ENCODE peak calls at places on chromosomes 16 and 17, in ten cellular contexts. One of them, this sample, is unnamed.

GRCh38 chr16:87957296-87958069 is 6.2 kb downstream of the BANP start:
- DNase-seq in dorsolateral prefrontal cortex: no peak
- DNase-seq in fibroblast of mammary gland: no peak
- DNase-seq in tibial nerve: no peak
- DNase-seq in CD4-positive, alpha-beta T cell: no peak
- DNase-seq in endodermal cell: peak; percentile 39
- DNase-seq in ovary: no peak
- DNase-seq in GM13977: no peak
- DNase-seq in stomach: no peak
- DNase-seq in WTC11: no peak
- DNase-seq in this sample: no peak

GRCh38 chr17:79826210-79826680 is 13.0 kb downstream of the CBX4 start:
- DNase-seq in WTC11: no peak
- DNase-seq in stomach: no peak
- DNase-seq in GM13977: no peak
- DNase-seq in dorsolateral prefrontal cortex: no peak
- DNase-seq in ovary: no peak
- DNase-seq in fibroblast of mammary gland: no peak
- DNase-seq in endodermal cell: no peak
- DNase-seq in CD4-positive, alpha-beta T cell: no peak
- DNase-seq in tibial nerve: no peak
- DNase-seq in this sample: no peak

GRCh38 chr16:72992142-72992601 is 55.8 kb downstream of the ZFHX3 start:
- DNase-seq in tibial nerve: no peak
- DNase-seq in ovary: no peak
- DNase-seq in CD4-positive, alpha-beta T cell: no peak
- DNase-seq in GM13977: no peak
- DNase-seq in stomach: no peak
- DNase-seq in endodermal cell: peak; percentile 82
- DNase-seq in dorsolateral prefrontal cortex: no peak
- DNase-seq in fibroblast of mammary gland: no peak
- DNase-seq in WTC11: peak; percentile 40
- DNase-seq in this sample: no peak

GRCh38 chr17:7756968-7757367 is 39.4 kb downstream of the DNAH2 start:
- DNase-seq in dorsolateral prefrontal cortex: no peak
- DNase-seq in fibroblast of mammary gland: no peak
- DNase-seq in WTC11: no peak
- DNase-seq in GM13977: no peak
- DNase-seq in endodermal cell: no peak
- DNase-seq in CD4-positive, alpha-beta T cell: no peak
- DNase-seq in ovary: no peak
- DNase-seq in stomach: no peak
- DNase-seq in tibial nerve: no peak
- DNase-seq in this sample: no peak

GRCh38 chr16:81738831-81739496 is 40.1 kb upstream of the PLCG2 start:
- DNase-seq in WTC11: no peak
- DNase-seq in ovary: no peak
- DNase-seq in endodermal cell: no peak
- DNase-seq in tibial nerve: peak; percentile 23
- DNase-seq in fibroblast of mammary gland: no peak
- DNase-seq in CD4-positive, alpha-beta T cell: no peak
- DNase-seq in stomach: peak; percentile 44
- DNase-seq in GM13977: no peak
- DNase-seq in dorsolateral prefrontal cortex: peak; percentile 43
- DNase-seq in this sample: no peak

GRCh38 chr16:81069063-81069462 is 8.0 kb downstream of the C16orf46 start:
- DNase-seq in tibial nerve: no peak
- DNase-seq in CD4-positive, alpha-beta T cell: no peak
- DNase-seq in GM13977: no peak
- DNase-seq in ovary: no peak
- DNase-seq in fibroblast of mammary gland: no peak
- DNase-seq in dorsolateral prefrontal cortex: no peak
- DNase-seq in endodermal cell: no peak
- DNase-seq in stomach: no peak
- DNase-seq in WTC11: no peak
- DNase-seq in this sample: no peak

GRCh38 chr17:79840204-79840988 is 1.2 kb upstream of the CBX4 start:
- DNase-seq in dorsolateral prefrontal cortex: no peak
- DNase-seq in stomach: peak; percentile 75
- DNase-seq in CD4-positive, alpha-beta T cell: peak; percentile 33
- DNase-seq in WTC11: peak; percentile 63
- DNase-seq in endodermal cell: peak; percentile 91
- DNase-seq in GM13977: no peak
- DNase-seq in tibial nerve: peak; percentile 81
- DNase-seq in ovary: peak; percentile 80
- DNase-seq in fibroblast of mammary gland: peak; percentile 41
- DNase-seq in this sample: no peak

GRCh38 chr17:49987681-49988441 is 7.2 kb downstream of the DLX3 start:
- DNase-seq in tibial nerve: no peak
- DNase-seq in ovary: no peak
- DNase-seq in fibroblast of mammary gland: no peak
- DNase-seq in dorsolateral prefrontal cortex: no peak
- DNase-seq in GM13977: no peak
- DNase-seq in endodermal cell: peak; percentile 75
- DNase-seq in CD4-positive, alpha-beta T cell: no peak
- DNase-seq in WTC11: no peak
- DNase-seq in stomach: no peak
- DNase-seq in this sample: no peak

GRCh38 chr17:9959377-9959981 is 54.4 kb upstream of the RCVRN start:
- DNase-seq in fibroblast of mammary gland: peak; percentile 62
- DNase-seq in dorsolateral prefrontal cortex: peak; percentile 64
- DNase-seq in stomach: no peak
- DNase-seq in GM13977: peak; percentile 83
- DNase-seq in endodermal cell: peak; percentile 96
- DNase-seq in ovary: peak; percentile 53
- DNase-seq in WTC11: peak; percentile 83
- DNase-seq in CD4-positive, alpha-beta T cell: no peak
- DNase-seq in tibial nerve: peak; percentile 48
- DNase-seq in this sample: peak; percentile 71

GRCh38 chr17:71987634-71988033 is 133.2 kb upstream of the SOX9 start:
- DNase-seq in CD4-positive, alpha-beta T cell: no peak
- DNase-seq in dorsolateral prefrontal cortex: no peak
- DNase-seq in fibroblast of mammary gland: peak; percentile 22
- DNase-seq in endodermal cell: no peak
- DNase-seq in tibial nerve: no peak
- DNase-seq in stomach: no peak
- DNase-seq in WTC11: no peak
- DNase-seq in GM13977: no peak
- DNase-seq in ovary: no peak
- DNase-seq in this sample: no peak

GRCh38 chr17:80885922-80886582 is 105.6 kb upstream of the CHMP6 start:
- DNase-seq in fibroblast of mammary gland: no peak
- DNase-seq in dorsolateral prefrontal cortex: no peak
- DNase-seq in endodermal cell: no peak
- DNase-seq in CD4-positive, alpha-beta T cell: no peak
- DNase-seq in stomach: no peak
- DNase-seq in WTC11: no peak
- DNase-seq in tibial nerve: no peak
- DNase-seq in GM13977: no peak
- DNase-seq in ovary: no peak
- DNase-seq in this sample: no peak

GRCh38 chr17:156946-157345 is 19.6 kb downstream of the SCGB1C2 start:
- DNase-seq in fibroblast of mammary gland: no peak
- DNase-seq in ovary: no peak
- DNase-seq in WTC11: no peak
- DNase-seq in endodermal cell: no peak
- DNase-seq in dorsolateral prefrontal cortex: no peak
- DNase-seq in CD4-positive, alpha-beta T cell: no peak
- DNase-seq in stomach: no peak
- DNase-seq in tibial nerve: no peak
- DNase-seq in GM13977: no peak
- DNase-seq in this sample: no peak

GRCh38 chr17:7882629-7883028 is 6.0 kb upstream of the CHD3 start:
- DNase-seq in tibial nerve: no peak
- DNase-seq in GM13977: no peak
- DNase-seq in endodermal cell: peak; percentile 40
- DNase-seq in dorsolateral prefrontal cortex: no peak
- DNase-seq in fibroblast of mammary gland: no peak
- DNase-seq in stomach: no peak
- DNase-seq in WTC11: no peak
- DNase-seq in CD4-positive, alpha-beta T cell: no peak
- DNase-seq in ovary: no peak
- DNase-seq in this sample: no peak

GRCh38 chr16:77223184-77223583 is 24.0 kb downstream of the SYCE1L start:
- DNase-seq in fibroblast of mammary gland: no peak
- DNase-seq in tibial nerve: no peak
- DNase-seq in CD4-positive, alpha-beta T cell: no peak
- DNase-seq in WTC11: peak; percentile 65
- DNase-seq in stomach: no peak
- DNase-seq in GM13977: no peak
- DNase-seq in dorsolateral prefrontal cortex: no peak
- DNase-seq in endodermal cell: peak; percentile 89
- DNase-seq in ovary: no peak
- DNase-seq in this sample: no peak

GRCh38 chr17:31472137-31472536 is 80.7 kb downstream of the RAB11FIP4 start:
- DNase-seq in fibroblast of mammary gland: no peak
- DNase-seq in dorsolateral prefrontal cortex: peak; percentile 52
- DNase-seq in tibial nerve: no peak
- DNase-seq in stomach: no peak
- DNase-seq in ovary: no peak
- DNase-seq in endodermal cell: no peak
- DNase-seq in WTC11: no peak
- DNase-seq in CD4-positive, alpha-beta T cell: no peak
- DNase-seq in GM13977: no peak
- DNase-seq in this sample: no peak

GRCh38 chr17:42894283-42895184 is 6.1 kb upstream of the G6PC1 start:
- DNase-seq in stomach: peak; percentile 71
- DNase-seq in dorsolateral prefrontal cortex: no peak
- DNase-seq in ovary: no peak
- DNase-seq in CD4-positive, alpha-beta T cell: no peak
- DNase-seq in fibroblast of mammary gland: no peak
- DNase-seq in endodermal cell: peak; percentile 32
- DNase-seq in tibial nerve: no peak
- DNase-seq in GM13977: no peak
- DNase-seq in WTC11: no peak
- DNase-seq in this sample: no peak

GRCh38 chr17:31857920-31858646 is 961 bp downstream of the COPRS start:
- DNase-seq in GM13977: no peak
- DNase-seq in endodermal cell: peak; percentile 48
- DNase-seq in CD4-positive, alpha-beta T cell: no peak
- DNase-seq in tibial nerve: no peak
- DNase-seq in ovary: no peak
- DNase-seq in WTC11: no peak
- DNase-seq in stomach: no peak
- DNase-seq in dorsolateral prefrontal cortex: no peak
- DNase-seq in fibroblast of mammary gland: peak; percentile 12
- DNase-seq in this sample: no peak

GRCh38 chr16:19522369-19523159 is 666 bp upstream of the GDE1 start:
- DNase-seq in dorsolateral prefrontal cortex: no peak
- DNase-seq in WTC11: no peak
- DNase-seq in fibroblast of mammary gland: no peak
- DNase-seq in CD4-positive, alpha-beta T cell: no peak
- DNase-seq in GM13977: no peak
- DNase-seq in tibial nerve: no peak
- DNase-seq in stomach: no peak
- DNase-seq in ovary: no peak
- DNase-seq in endodermal cell: no peak
- DNase-seq in this sample: no peak
- TF ChIP-seq CTCF in dorsolateral prefrontal cortex: no peak
- TF ChIP-seq CTCF in WTC11: no peak
- TF ChIP-seq CTCF in fibroblast of mammary gland: no peak
- TF ChIP-seq CTCF in CD4-positive, alpha-beta T cell: no peak
- TF ChIP-seq CTCF in GM13977: no peak
- TF ChIP-seq CTCF in tibial nerve: no peak
- TF ChIP-seq CTCF in stomach: no peak
- TF ChIP-seq CTCF in ovary: no peak
- TF ChIP-seq CTCF in endodermal cell: no peak
- TF ChIP-seq CTCF in this sample: no peak

DNA sequence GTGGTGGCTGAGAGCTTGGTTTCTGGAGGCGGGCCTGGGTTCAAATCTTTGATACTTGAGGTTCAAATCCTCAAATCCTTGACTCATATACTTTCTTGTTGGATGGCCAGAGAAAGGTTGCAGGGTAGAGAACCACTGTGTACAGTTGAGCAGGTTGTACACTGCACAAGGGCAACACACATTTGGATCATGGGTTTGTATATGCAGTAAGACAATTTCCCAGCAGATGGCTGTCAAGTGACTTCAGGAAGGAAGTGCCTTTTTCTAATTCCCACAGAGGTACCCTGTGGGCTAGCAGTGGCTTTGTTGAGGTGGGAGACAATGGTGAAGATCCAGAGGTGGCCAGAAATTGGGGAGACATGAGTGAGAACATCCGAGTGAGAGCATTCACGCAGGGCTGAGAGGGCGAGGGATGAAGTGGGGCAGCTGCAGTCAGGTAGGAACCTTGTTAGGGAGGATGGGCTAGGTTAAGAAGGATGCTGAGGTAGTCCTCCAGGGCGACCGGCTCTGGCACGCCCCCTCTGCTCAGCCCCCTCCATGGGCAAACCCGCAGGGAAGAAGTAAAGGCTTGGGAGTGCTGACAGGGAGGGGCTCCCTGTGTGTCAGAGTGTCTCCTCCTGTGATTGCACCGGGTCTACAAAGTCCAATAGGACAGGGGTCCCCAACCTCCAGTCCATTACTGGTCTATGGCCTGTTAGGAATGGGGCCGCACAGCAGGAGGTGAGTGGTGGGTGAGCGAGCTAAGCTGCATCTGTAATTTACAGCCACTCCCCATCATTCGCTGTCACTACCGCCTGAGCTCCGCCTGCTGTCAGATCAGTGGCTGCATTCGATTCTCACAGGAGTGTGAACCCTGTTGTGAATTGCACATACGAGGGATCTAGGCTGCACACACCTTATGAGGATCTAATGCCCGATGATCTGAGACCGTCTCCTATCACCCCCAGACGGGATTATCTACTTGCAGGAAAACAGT is 2.7 kb downstream of the C16orf89 start:
- DNase-seq in ovary: no peak
- DNase-seq in dorsolateral prefrontal cortex: no peak
- DNase-seq in CD4-positive, alpha-beta T cell: no peak
- DNase-seq in endodermal cell: peak; percentile 63
- DNase-seq in GM13977: no peak
- DNase-seq in stomach: no peak
- DNase-seq in tibial nerve: no peak
- DNase-seq in fibroblast of mammary gland: no peak
- DNase-seq in WTC11: no peak
- DNase-seq in this sample: no peak
- TF ChIP-seq CTCF in ovary: no peak
- TF ChIP-seq CTCF in dorsolateral prefrontal cortex: no peak
- TF ChIP-seq CTCF in CD4-positive, alpha-beta T cell: no peak
- TF ChIP-seq CTCF in endodermal cell: no peak
- TF ChIP-seq CTCF in GM13977: no peak
- TF ChIP-seq CTCF in stomach: no peak
- TF ChIP-seq CTCF in tibial nerve: no peak
- TF ChIP-seq CTCF in fibroblast of mammary gland: no peak
- TF ChIP-seq CTCF in WTC11: no peak
- TF ChIP-seq CTCF in this sample: no peak

GRCh38 chr16:57994778-57995177 is 5.7 kb downstream of the ZNF319 start:
- DNase-seq in stomach: peak; percentile 59
- DNase-seq in WTC11: peak; percentile 65
- DNase-seq in CD4-positive, alpha-beta T cell: peak; percentile 34
- DNase-seq in endodermal cell: peak; percentile 84
- DNase-seq in tibial nerve: no peak
- DNase-seq in dorsolateral prefrontal cortex: no peak
- DNase-seq in GM13977: peak; percentile 62
- DNase-seq in ovary: no peak
- DNase-seq in fibroblast of mammary gland: peak; percentile 32
- DNase-seq in this sample: peak; percentile 37
- TF ChIP-seq CTCF in stomach: no peak
- TF ChIP-seq CTCF in WTC11: no peak
- TF ChIP-seq CTCF in CD4-positive, alpha-beta T cell: no peak
- TF ChIP-seq CTCF in endodermal cell: peak; percentile 80
- TF ChIP-seq CTCF in tibial nerve: peak; percentile 8
- TF ChIP-seq CTCF in dorsolateral prefrontal cortex: peak; percentile 28
- TF ChIP-seq CTCF in GM13977: peak; percentile 47
- TF ChIP-seq CTCF in ovary: no peak
- TF ChIP-seq CTCF in fibroblast of mammary gland: peak; percentile 40
- TF ChIP-seq CTCF in this sample: peak; percentile 29

GRCh38 chr17:36657763-36658490 is 56.5 kb downstream of the MRM1 start:
- DNase-seq in ovary: no peak
- DNase-seq in fibroblast of mammary gland: no peak
- DNase-seq in GM13977: no peak
- DNase-seq in CD4-positive, alpha-beta T cell: no peak
- DNase-seq in WTC11: peak; percentile 76
- DNase-seq in dorsolateral prefrontal cortex: no peak
- DNase-seq in tibial nerve: no peak
- DNase-seq in stomach: peak; percentile 30
- DNase-seq in endodermal cell: peak; percentile 91
- DNase-seq in this sample: no peak
- TF ChIP-seq CTCF in ovary: no peak
- TF ChIP-seq CTCF in fibroblast of mammary gland: no peak
- TF ChIP-seq CTCF in GM13977: peak; percentile 36
- TF ChIP-seq CTCF in CD4-positive, alpha-beta T cell: no peak
- TF ChIP-seq CTCF in WTC11: no peak
- TF ChIP-seq CTCF in dorsolateral prefrontal cortex: peak; percentile 6
- TF ChIP-seq CTCF in tibial nerve: no peak
- TF ChIP-seq CTCF in stomach: no peak
- TF ChIP-seq CTCF in endodermal cell: peak; percentile 81
- TF ChIP-seq CTCF in this sample: no peak